ENCODE peak calls at places on chromosomes 3 and 15, in four cellular contexts. One of them, this sample, is unnamed.
A peak's percentile ranks its signal among the peaks of the same experiment; 100 is the strongest.

GRCh38 chr15:89809093-89809786 is 5.4 kb downstream of the ANPEP start:
- DNase-seq in HFF-Myc: no peak
- DNase-seq in fibroblast of the aortic adventitia: peak; percentile 65
- DNase-seq in activated CD4-positive, alpha-beta T cell treated with anti-CD3 and anti-CD28 coated beads, Interleukin-2, amount 50 U/mL, for 1 hour: no peak
- DNase-seq in this sample: no peak

GRCh38 chr15:74311734-74312444 is 55.6 kb downstream of the CYP11A1 start:
- DNase-seq in activated CD4-positive, alpha-beta T cell treated with anti-CD3 and anti-CD28 coated beads, Interleukin-2, amount 50 U/mL, for 1 hour: no peak
- DNase-seq in HFF-Myc: no peak
- DNase-seq in fibroblast of the aortic adventitia: no peak
- DNase-seq in this sample: no peak

GRCh38 chr15:78651007-78651406 is 10.0 kb upstream of the CHRNB4 start:
- DNase-seq in HFF-Myc: no peak
- DNase-seq in fibroblast of the aortic adventitia: no peak
- DNase-seq in activated CD4-positive, alpha-beta T cell treated with anti-CD3 and anti-CD28 coated beads, Interleukin-2, amount 50 U/mL, for 1 hour: no peak
- DNase-seq in this sample: no peak

GRCh38 chr15:35956066-35956465 is 410.1 kb upstream of the DPH6 start:
- DNase-seq in activated CD4-positive, alpha-beta T cell treated with anti-CD3 and anti-CD28 coated beads, Interleukin-2, amount 50 U/mL, for 1 hour: no peak
- DNase-seq in fibroblast of the aortic adventitia: no peak
- DNase-seq in HFF-Myc: no peak
- DNase-seq in this sample: no peak

GRCh38 chr3:49807427-49808114 is 4.5 kb downstream of the INKA1 start:
- DNase-seq in HFF-Myc: no peak
- DNase-seq in fibroblast of the aortic adventitia: no peak
- DNase-seq in activated CD4-positive, alpha-beta T cell treated with anti-CD3 and anti-CD28 coated beads, Interleukin-2, amount 50 U/mL, for 1 hour: no peak
- DNase-seq in this sample: no peak

GRCh38 chr3:15606434-15606891 is 4.9 kb downstream of the BTD start:
- DNase-seq in HFF-Myc: no peak
- DNase-seq in fibroblast of the aortic adventitia: peak; percentile 73
- DNase-seq in activated CD4-positive, alpha-beta T cell treated with anti-CD3 and anti-CD28 coated beads, Interleukin-2, amount 50 U/mL, for 1 hour: no peak
- DNase-seq in this sample: no peak

GRCh38 chr15:100601158-100601557 is 826 bp downstream of the LINS1 start:
- DNase-seq in HFF-Myc: no peak
- DNase-seq in fibroblast of the aortic adventitia: peak; percentile 7
- DNase-seq in activated CD4-positive, alpha-beta T cell treated with anti-CD3 and anti-CD28 coated beads, Interleukin-2, amount 50 U/mL, for 1 hour: peak; percentile 36
- DNase-seq in this sample: no peak

GRCh38 chr15:71691322-71691699 is 119.0 kb upstream of the NR2E3 start:
- DNase-seq in activated CD4-positive, alpha-beta T cell treated with anti-CD3 and anti-CD28 coated beads, Interleukin-2, amount 50 U/mL, for 1 hour: no peak
- DNase-seq in fibroblast of the aortic adventitia: no peak
- DNase-seq in HFF-Myc: no peak
- DNase-seq in this sample: no peak

GRCh38 chr15:70589221-70589620 is 174.1 kb downstream of the UACA start:
- DNase-seq in activated CD4-positive, alpha-beta T cell treated with anti-CD3 and anti-CD28 coated beads, Interleukin-2, amount 50 U/mL, for 1 hour: no peak
- DNase-seq in fibroblast of the aortic adventitia: peak; percentile 73
- DNase-seq in HFF-Myc: no peak
- DNase-seq in this sample: no peak

GRCh38 chr15:82114660-82115059 is 68.8 kb upstream of the MEX3B start:
- DNase-seq in activated CD4-positive, alpha-beta T cell treated with anti-CD3 and anti-CD28 coated beads, Interleukin-2, amount 50 U/mL, for 1 hour: no peak
- DNase-seq in HFF-Myc: no peak
- DNase-seq in fibroblast of the aortic adventitia: no peak
- DNase-seq in this sample: no peak

GRCh38 chr15:28125673-28126651 is 26.8 kb upstream of the OCA2 start:
- DNase-seq in activated CD4-positive, alpha-beta T cell treated with anti-CD3 and anti-CD28 coated beads, Interleukin-2, amount 50 U/mL, for 1 hour: no peak
- DNase-seq in HFF-Myc: peak; percentile 25
- DNase-seq in fibroblast of the aortic adventitia: peak; percentile 77
- DNase-seq in this sample: peak; percentile 10

GRCh38 chr3:185504636-185505035 is 5.8 kb upstream of the TMEM41A start:
- DNase-seq in HFF-Myc: no peak
- DNase-seq in activated CD4-positive, alpha-beta T cell treated with anti-CD3 and anti-CD28 coated beads, Interleukin-2, amount 50 U/mL, for 1 hour: no peak
- DNase-seq in fibroblast of the aortic adventitia: no peak
- DNase-seq in this sample: no peak

GRCh38 chr3:20569310-20569709 is 383.3 kb upstream of the SGO1 start:
- DNase-seq in fibroblast of the aortic adventitia: no peak
- DNase-seq in HFF-Myc: no peak
- DNase-seq in activated CD4-positive, alpha-beta T cell treated with anti-CD3 and anti-CD28 coated beads, Interleukin-2, amount 50 U/mL, for 1 hour: no peak
- DNase-seq in this sample: no peak

GRCh38 chr15:57220220-57220619 is 156.1 kb upstream of the CGNL1 start:
- DNase-seq in HFF-Myc: peak; percentile 75
- DNase-seq in activated CD4-positive, alpha-beta T cell treated with anti-CD3 and anti-CD28 coated beads, Interleukin-2, amount 50 U/mL, for 1 hour: no peak
- DNase-seq in fibroblast of the aortic adventitia: peak; percentile 91
- DNase-seq in this sample: peak; percentile 71

GRCh38 chr3:48634661-48635221 is 520 bp downstream of the SLC26A6 start:
- DNase-seq in activated CD4-positive, alpha-beta T cell treated with anti-CD3 and anti-CD28 coated beads, Interleukin-2, amount 50 U/mL, for 1 hour: peak; percentile 30
- DNase-seq in fibroblast of the aortic adventitia: peak; percentile 53
- DNase-seq in HFF-Myc: peak; percentile 29
- DNase-seq in this sample: peak; percentile 5

GRCh38 chr3:48419597-48419996 is 10.3 kb downstream of the PLXNB1 start:
- DNase-seq in activated CD4-positive, alpha-beta T cell treated with anti-CD3 and anti-CD28 coated beads, Interleukin-2, amount 50 U/mL, for 1 hour: no peak
- DNase-seq in fibroblast of the aortic adventitia: no peak
- DNase-seq in HFF-Myc: no peak
- DNase-seq in this sample: no peak

GRCh38 chr3:131200636-131201199 is 174.0 kb downstream of the NEK11 start:
- DNase-seq in activated CD4-positive, alpha-beta T cell treated with anti-CD3 and anti-CD28 coated beads, Interleukin-2, amount 50 U/mL, for 1 hour: no peak
- DNase-seq in HFF-Myc: no peak
- DNase-seq in fibroblast of the aortic adventitia: no peak
- DNase-seq in this sample: no peak

GRCh38 chr15:58489693-58490404 is 58.1 kb downstream of the LIPC start:
- DNase-seq in fibroblast of the aortic adventitia: no peak
- DNase-seq in HFF-Myc: no peak
- DNase-seq in activated CD4-positive, alpha-beta T cell treated with anti-CD3 and anti-CD28 coated beads, Interleukin-2, amount 50 U/mL, for 1 hour: no peak
- DNase-seq in this sample: no peak

GRCh38 chr15:40279437-40280141 is 3.3 kb downstream of the ANKRD63 start:
- DNase-seq in HFF-Myc: no peak
- DNase-seq in fibroblast of the aortic adventitia: peak; percentile 53
- DNase-seq in activated CD4-positive, alpha-beta T cell treated with anti-CD3 and anti-CD28 coated beads, Interleukin-2, amount 50 U/mL, for 1 hour: peak; percentile 71
- DNase-seq in this sample: no peak

GRCh38 chr3:161166051-161166450 is 55.1 kb upstream of the NMD3 start:
- DNase-seq in activated CD4-positive, alpha-beta T cell treated with anti-CD3 and anti-CD28 coated beads, Interleukin-2, amount 50 U/mL, for 1 hour: no peak
- DNase-seq in HFF-Myc: no peak
- DNase-seq in fibroblast of the aortic adventitia: no peak
- DNase-seq in this sample: no peak

GRCh38 chr15:40511472-40512133 is 40.8 kb downstream of the CHST14 start:
- DNase-seq in fibroblast of the aortic adventitia: peak; percentile 35
- DNase-seq in activated CD4-positive, alpha-beta T cell treated with anti-CD3 and anti-CD28 coated beads, Interleukin-2, amount 50 U/mL, for 1 hour: no peak
- DNase-seq in HFF-Myc: no peak
- DNase-seq in this sample: no peak

GRCh38 chr3:162141232-162141631 is 644.6 kb downstream of the OTOL1 start:
- DNase-seq in HFF-Myc: no peak
- DNase-seq in activated CD4-positive, alpha-beta T cell treated with anti-CD3 and anti-CD28 coated beads, Interleukin-2, amount 50 U/mL, for 1 hour: no peak
- DNase-seq in fibroblast of the aortic adventitia: peak; percentile 52
- DNase-seq in this sample: no peak

This sample was measured in AG09319.